ENCODE peak calls at places on chromosomes 6 and 20, in eight cellular contexts. Q, Z, R, O, B, L, M and C are unnamed samples.

GRCh38 chr6:29627762-29628418 is 5.1 kb downstream of the GABBR1 start:
- DNase-seq in Q (no peak), Z (peak), R (peak), O (no peak), B (peak), L (peak), M (no peak), C (peak)

GRCh38 chr20:44295995-44296394 is 15.0 kb downstream of the FITM2 start:
- DNase-seq in Q (no peak), Z (peak), R (no peak), O (no peak), B (no peak), L (no peak), M (no peak), C (no peak)

GRCh38 chr20:1809121-1809520 is 86.1 kb upstream of the SIRPA start:
- DNase-seq in Q (peak), Z (no peak), R (no peak), O (no peak), B (no peak), L (no peak), M (no peak), C (no peak)

GRCh38 chr6:113351183-113351834 is 505.8 kb upstream of the MARCKS start:
- DNase-seq in Q (no peak), Z (no peak), R (no peak), O (no peak), B (no peak), L (no peak), M (no peak), C (no peak)

GRCh38 chr20:51667002-51667408 is 101.2 kb downstream of the ATP9A start:
- DNase-seq in Q (no peak), Z (no peak), R (no peak), O (no peak), B (no peak), L (no peak), M (no peak), C (no peak)

GRCh38 chr6:5695260-5696245 is 311.2 kb downstream of the NRN1 start:
- DNase-seq in Q (no peak), Z (no peak), R (peak), O (no peak), B (no peak), L (no peak), M (no peak), C (no peak)

GRCh38 chr6:150934380-150934779 is 68.9 kb downstream of the MTHFD1L start:
- DNase-seq in Q (peak), Z (no peak), R (no peak), O (no peak), B (no peak), L (no peak), M (no peak), C (no peak)

GRCh38 chr6:135067891-135068290 is 13.3 kb upstream of the HBS1L start:
- DNase-seq in Q (no peak), Z (no peak), R (no peak), O (no peak), B (no peak), L (no peak), M (no peak), C (no peak)

GRCh38 chr20:53085720-53086119 is 113.6 kb downstream of the TSHZ2 start:
- DNase-seq in Q (no peak), Z (no peak), R (no peak), O (no peak), B (no peak), L (no peak), M (no peak), C (no peak)

GRCh38 chr6:157756708-157757429 is 66.2 kb upstream of the SNX9 start:
- DNase-seq in Q (peak), Z (peak), R (peak), O (peak), B (peak), L (peak), M (peak), C (peak)

GRCh38 chr6:89566011-89566775 is 72.4 kb downstream of the LYRM2 start:
- DNase-seq in Q (no peak), Z (peak), R (no peak), O (no peak), B (no peak), L (no peak), M (no peak), C (no peak)

GRCh38 chr6:157648561-157648960 is 174.5 kb upstream of the SNX9 start:
- DNase-seq in Q (no peak), Z (peak), R (no peak), O (no peak), B (no peak), L (no peak), M (no peak), C (no peak)

GRCh38 chr6:140105857-140106256 is 731.4 kb upstream of the CITED2 start:
- DNase-seq in Q (peak), Z (peak), R (peak), O (no peak), B (no peak), L (peak), M (peak), C (no peak)

GRCh38 chr6:110341671-110342304 is 16.4 kb downstream of the METTL24 start:
- DNase-seq in Q (peak), Z (no peak), R (peak), O (no peak), B (no peak), L (no peak), M (peak), C (no peak)

GRCh38 chr6:162833776-162834175 is 106.0 kb downstream of the PACRG start:
- DNase-seq in Q (no peak), Z (no peak), R (no peak), O (no peak), B (no peak), L (no peak), M (no peak), C (no peak)

GRCh38 chr20:10527781-10528180 is 92.7 kb downstream of the SLX4IP start:
- DNase-seq in Q (no peak), Z (peak), R (no peak), O (no peak), B (no peak), L (no peak), M (no peak), C (no peak)

GRCh38 chr6:101847690-101848089 is 454.2 kb downstream of the GRIK2 start:
- DNase-seq in Q (no peak), Z (no peak), R (peak), O (no peak), B (no peak), L (peak), M (peak), C (no peak)

GRCh38 chr20:63347950-63348827 is 13.0 kb downstream of the CHRNA4 start:
- DNase-seq in Q (no peak), Z (no peak), R (no peak), O (no peak), B (no peak), L (no peak), M (no peak), C (no peak)

GRCh38 chr6:79646006-79646405 is 14.9 kb downstream of the SH3BGRL2 start:
- DNase-seq in Q (no peak), Z (no peak), R (peak), O (no peak), B (no peak), L (no peak), M (peak), C (no peak)

GRCh38 chr6:98927534-98927933 is 20.2 kb downstream of the FBXL4 start:
- DNase-seq in Q (peak), Z (peak), R (no peak), O (no peak), B (no peak), L (peak), M (no peak), C (no peak)

GRCh38 chr20:1696521-1697209 is 39.1 kb upstream of the SIRPG start:
- DNase-seq in Q (no peak), Z (no peak), R (no peak), O (no peak), B (no peak), L (no peak), M (no peak), C (no peak)